ENCODE peak calls at places on chromosomes 2 and 18, in four cellular contexts. One of them, this sample, is unnamed.

GRCh38 chr2:162156149-162156548 is 4.1 kb upstream of the GCG start:
- DNase-seq in K562: no peak
- DNase-seq in GM12891: no peak
- DNase-seq in HL-60: no peak
- DNase-seq in this sample: no peak

GRCh38 chr2:191402966-191403565 is 157.9 kb downstream of the MYO1B start:
- DNase-seq in K562: no peak
- DNase-seq in GM12891: no peak
- DNase-seq in HL-60: no peak
- DNase-seq in this sample: no peak

GRCh38 chr2:217650716-217651360 is 352.0 kb downstream of the TNS1 start:
- DNase-seq in K562: peak; percentile 29
- DNase-seq in GM12891: peak; percentile 48
- DNase-seq in HL-60: peak; percentile 7
- DNase-seq in this sample: no peak

GRCh38 chr18:39215920-39216319 is 1650.3 kb upstream of the CELF4 start:
- DNase-seq in K562: no peak
- DNase-seq in GM12891: no peak
- DNase-seq in HL-60: no peak
- DNase-seq in this sample: no peak

GRCh38 chr2:4909486-4909885 is 782.7 kb upstream of the SOX11 start:
- DNase-seq in K562: no peak
- DNase-seq in GM12891: no peak
- DNase-seq in HL-60: no peak
- DNase-seq in this sample: no peak

GRCh38 chr2:108602422-108602821 is 68.2 kb downstream of the LIMS1 start:
- DNase-seq in K562: no peak
- DNase-seq in GM12891: no peak
- DNase-seq in HL-60: no peak
- DNase-seq in this sample: no peak

GRCh38 chr2:144350151-144350802 is 169.6 kb downstream of the ZEB2 start:
- DNase-seq in K562: peak; percentile 29
- DNase-seq in GM12891: no peak
- DNase-seq in HL-60: no peak
- DNase-seq in this sample: no peak

GRCh38 chr18:30094556-30094955 is 948.0 kb downstream of the DSC3 start:
- DNase-seq in K562: no peak
- DNase-seq in GM12891: no peak
- DNase-seq in HL-60: no peak
- DNase-seq in this sample: no peak

GRCh38 chr18:9287037-9287436 is 47.5 kb upstream of the TWSG1 start:
- DNase-seq in K562: no peak
- DNase-seq in GM12891: no peak
- DNase-seq in HL-60: no peak
- DNase-seq in this sample: no peak

GRCh38 chr18:69559604-69560003 is 158.9 kb downstream of the DOK6 start:
- DNase-seq in K562: no peak
- DNase-seq in GM12891: no peak
- DNase-seq in HL-60: no peak
- DNase-seq in this sample: no peak

GRCh38 chr2:101517753-101518152 is 42.8 kb upstream of the RFX8 start:
- DNase-seq in K562: no peak
- DNase-seq in GM12891: no peak
- DNase-seq in HL-60: peak; percentile 47
- DNase-seq in this sample: no peak

GRCh38 chr2:31138037-31138962 is at the start of gene GALNT14:
- DNase-seq in K562: no peak
- DNase-seq in GM12891: peak; percentile 46
- DNase-seq in HL-60: peak; percentile 47
- DNase-seq in this sample: no peak

GRCh38 chr2:65477590-65477989 is 45.2 kb upstream of the SPRED2 start:
- DNase-seq in K562: no peak
- DNase-seq in GM12891: no peak
- DNase-seq in HL-60: no peak
- DNase-seq in this sample: no peak

GRCh38 chr2:190726255-190726654 is 77.4 kb downstream of the NAB1 start:
- DNase-seq in K562: no peak
- DNase-seq in GM12891: no peak
- DNase-seq in HL-60: no peak
- DNase-seq in this sample: no peak

GRCh38 chr2:63846487-63846886 is 4.8 kb downstream of the UGP2 start:
- DNase-seq in K562: no peak
- DNase-seq in GM12891: no peak
- DNase-seq in HL-60: no peak
- DNase-seq in this sample: no peak

GRCh38 chr2:65026640-65027464 is 29.4 kb upstream of the CEP68 start:
- DNase-seq in K562: no peak
- DNase-seq in GM12891: no peak
- DNase-seq in HL-60: no peak
- DNase-seq in this sample: no peak

GRCh38 chr2:219737270-219737691 is 109.9 kb downstream of the SLC4A3 start:
- DNase-seq in K562: no peak
- DNase-seq in GM12891: no peak
- DNase-seq in HL-60: no peak
- DNase-seq in this sample: no peak

GRCh38 chr18:60686142-60686541 is 313.6 kb upstream of the MC4R start:
- DNase-seq in K562: no peak
- DNase-seq in GM12891: no peak
- DNase-seq in HL-60: no peak
- DNase-seq in this sample: no peak

GRCh38 chr2:147297820-147298219 is 547.0 kb upstream of the ACVR2A start:
- DNase-seq in K562: no peak
- DNase-seq in GM12891: peak; percentile 8
- DNase-seq in HL-60: no peak
- DNase-seq in this sample: peak; percentile 83

GRCh38 chr2:235050992-235051351 is 99.2 kb downstream of the SH3BP4 start:
- DNase-seq in K562: peak; percentile 21
- DNase-seq in GM12891: no peak
- DNase-seq in HL-60: no peak
- DNase-seq in this sample: no peak

GRCh38 chr2:118431188-118431562 is 342.9 kb downstream of the INSIG2 start:
- DNase-seq in K562: no peak
- DNase-seq in GM12891: no peak
- DNase-seq in HL-60: no peak
- DNase-seq in this sample: no peak

GRCh38 chr18:24395049-24395780 is 2.4 kb downstream of the OSBPL1A start:
- DNase-seq in K562: no peak
- DNase-seq in GM12891: no peak
- DNase-seq in HL-60: no peak
- DNase-seq in this sample: no peak

GRCh38 chr2:3071645-3072044 is 306.0 kb downstream of the EIPR1 start:
- DNase-seq in K562: no peak
- DNase-seq in GM12891: no peak
- DNase-seq in HL-60: no peak
- DNase-seq in this sample: no peak

GRCh38 chr2:64105676-64106461 is 38.4 kb downstream of the PELI1 start:
- DNase-seq in K562: no peak
- DNase-seq in GM12891: no peak
- DNase-seq in HL-60: peak; percentile 17
- DNase-seq in this sample: no peak

GRCh38 chr18:2070636-2071035 is 500.7 kb downstream of the METTL4 start:
- DNase-seq in K562: no peak
- DNase-seq in GM12891: no peak
- DNase-seq in HL-60: no peak
- DNase-seq in this sample: no peak

GRCh38 chr2:213234641-213235040 is 49.6 kb upstream of the SPAG16 start:
- DNase-seq in K562: no peak
- DNase-seq in GM12891: no peak
- DNase-seq in HL-60: no peak
- DNase-seq in this sample: no peak

GRCh38 chr2:41033127-41033526 is 581.2 kb upstream of the SLC8A1 start:
- DNase-seq in K562: no peak
- DNase-seq in GM12891: no peak
- DNase-seq in HL-60: no peak
- DNase-seq in this sample: no peak

GRCh38 chr2:239805414-239805813 is 219.7 kb downstream of the NDUFA10 start:
- DNase-seq in K562: no peak
- DNase-seq in GM12891: no peak
- DNase-seq in HL-60: no peak
- DNase-seq in this sample: no peak

GRCh38 chr18:77714716-77715115 is 465.1 kb downstream of the GALR1 start:
- DNase-seq in K562: no peak
- DNase-seq in GM12891: no peak
- DNase-seq in HL-60: no peak
- DNase-seq in this sample: no peak

GRCh38 chr2:229300371-229300770 is 29.3 kb upstream of the PID1 start:
- DNase-seq in K562: no peak
- DNase-seq in GM12891: no peak
- DNase-seq in HL-60: no peak
- DNase-seq in this sample: no peak

GRCh38 chr2:75465317-75465998 is 95.3 kb downstream of the EVA1A start:
- DNase-seq in K562: no peak
- DNase-seq in GM12891: no peak
- DNase-seq in HL-60: no peak
- DNase-seq in this sample: no peak

DNA sequence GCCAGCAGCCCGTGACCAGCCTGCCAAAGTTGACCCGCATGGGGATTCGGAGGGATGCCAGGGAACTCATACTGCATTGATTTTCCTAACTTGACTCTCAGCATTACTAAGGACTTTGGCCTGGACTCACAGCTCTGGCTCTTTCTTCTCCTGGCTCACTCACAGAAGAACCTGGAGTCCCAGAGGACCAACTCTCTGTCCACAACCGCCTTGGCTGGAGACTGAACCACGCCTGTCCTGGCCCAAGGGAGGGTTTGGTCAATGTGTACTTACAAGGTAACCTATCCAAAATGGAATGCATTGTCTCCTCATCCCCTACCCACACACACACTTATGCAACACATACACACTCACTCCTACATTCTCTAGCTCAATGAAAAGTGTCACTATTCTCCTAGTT is 135.6 kb upstream of the KLHL29 start:
- DNase-seq in K562: no peak
- DNase-seq in GM12891: no peak
- DNase-seq in HL-60: no peak
- DNase-seq in this sample: no peak
- TF ChIP-seq SPI1 in K562: no peak
- TF ChIP-seq SPI1 in GM12891: no peak
- TF ChIP-seq SPI1 in HL-60: no peak
- TF ChIP-seq SPI1 in this sample: no peak

GRCh38 chr18:3722662-3723433 is 272.9 kb downstream of the TGIF1 start:
- DNase-seq in K562: no peak
- DNase-seq in GM12891: no peak
- DNase-seq in HL-60: no peak
- DNase-seq in this sample: no peak
- TF ChIP-seq SPI1 in K562: no peak
- TF ChIP-seq SPI1 in GM12891: no peak
- TF ChIP-seq SPI1 in HL-60: no peak
- TF ChIP-seq SPI1 in this sample: no peak

GRCh38 chr2:24883946-24884345 is 36.1 kb downstream of the ADCY3 start:
- DNase-seq in K562: no peak
- DNase-seq in GM12891: no peak
- DNase-seq in HL-60: no peak
- DNase-seq in this sample: no peak

GRCh38 chr2:24881158-24881557 is 38.9 kb downstream of the ADCY3 start:
- DNase-seq in K562: no peak
- DNase-seq in GM12891: no peak
- DNase-seq in HL-60: no peak
- DNase-seq in this sample: no peak

GRCh38 chr2:24885221-24886113 is 34.6 kb downstream of the ADCY3 start:
- DNase-seq in K562: no peak
- DNase-seq in GM12891: no peak
- DNase-seq in HL-60: no peak
- DNase-seq in this sample: no peak

GRCh38 chr2:24878341-24878740 is 41.7 kb downstream of the ADCY3 start:
- DNase-seq in K562: no peak
- DNase-seq in GM12891: no peak
- DNase-seq in HL-60: no peak
- DNase-seq in this sample: no peak

DNA sequence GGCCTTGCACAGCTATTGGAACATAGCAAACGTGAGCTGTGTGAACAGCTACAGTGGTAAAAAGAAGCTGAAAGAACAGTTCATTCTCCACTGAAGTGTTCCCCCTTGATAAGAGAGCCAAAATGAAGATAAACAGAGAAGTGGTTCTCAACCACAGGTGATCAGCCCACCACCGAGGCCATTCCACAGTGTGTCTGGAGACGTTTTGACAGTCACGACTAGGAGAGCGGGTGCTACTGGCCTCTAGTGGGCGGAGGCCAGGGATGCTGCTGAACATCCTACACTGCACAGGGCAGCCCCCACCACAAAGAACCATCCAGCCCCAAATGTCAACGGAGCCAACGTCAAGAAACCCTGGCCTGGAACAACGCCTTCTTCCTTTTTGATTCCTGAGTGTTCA is 38.4 kb downstream of the ADCY3 start:
- DNase-seq in K562: peak; percentile 44
- DNase-seq in GM12891: no peak
- DNase-seq in HL-60: no peak
- DNase-seq in this sample: no peak
- TF ChIP-seq SPI1 in K562: no peak
- TF ChIP-seq SPI1 in GM12891: no peak
- TF ChIP-seq SPI1 in HL-60: no peak
- TF ChIP-seq SPI1 in this sample: no peak

GRCh38 chr18:45863469-45863868 is 38.0 kb downstream of the SIGLEC15 start:
- DNase-seq in K562: no peak
- DNase-seq in GM12891: no peak
- DNase-seq in HL-60: no peak
- DNase-seq in this sample: no peak
- TF ChIP-seq SPI1 in K562: no peak
- TF ChIP-seq SPI1 in GM12891: no peak
- TF ChIP-seq SPI1 in HL-60: no peak
- TF ChIP-seq SPI1 in this sample: no peak

DNA sequence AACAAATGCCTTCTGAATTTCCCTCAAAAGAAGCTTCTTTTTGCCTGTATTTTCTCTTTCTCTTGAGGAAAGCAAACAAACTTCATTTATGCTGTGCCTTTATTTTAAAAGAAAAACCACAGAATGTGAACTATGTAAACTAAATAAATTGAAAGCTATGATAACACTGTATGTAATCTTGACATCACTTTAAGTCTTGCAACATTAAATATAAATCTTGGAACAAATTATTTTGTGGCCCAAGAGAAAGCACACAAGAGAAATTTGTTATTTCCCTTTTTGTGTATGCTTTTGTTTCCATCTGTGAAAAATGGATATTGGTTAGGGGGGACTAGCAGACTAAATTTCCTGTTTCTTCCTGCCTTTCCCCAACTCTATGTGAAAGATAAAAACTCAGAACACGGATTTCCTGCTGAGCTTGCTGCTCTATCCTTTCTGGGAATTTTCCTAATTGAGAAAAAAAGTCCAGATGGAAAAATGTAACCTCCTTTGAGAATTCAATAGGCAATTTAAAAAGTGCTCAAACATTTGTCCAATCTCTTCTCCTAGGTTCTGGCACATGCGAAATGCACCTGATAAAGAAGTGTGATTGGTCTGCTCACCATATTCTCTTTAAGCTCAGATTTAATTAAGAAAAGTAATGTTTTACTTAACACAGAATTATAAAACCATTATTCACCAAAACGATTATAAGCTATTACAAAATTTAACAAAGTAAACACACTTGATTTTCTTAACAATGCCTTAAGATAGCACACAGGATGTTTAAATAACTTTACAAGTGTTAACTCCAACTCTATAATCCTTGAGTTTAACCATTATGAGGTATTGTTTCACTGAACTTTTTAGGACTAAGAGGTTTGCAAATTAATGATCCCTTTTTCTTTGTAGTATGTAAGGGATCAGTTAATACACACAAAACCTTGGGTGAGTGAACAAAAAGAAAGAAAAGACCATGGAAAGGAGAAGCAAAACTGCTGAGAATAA is 21.1 kb upstream of the TFPI start:
- DNase-seq in K562: no peak
- DNase-seq in GM12891: no peak
- DNase-seq in HL-60: no peak
- DNase-seq in this sample: no peak
- TF ChIP-seq SPI1 in K562: no peak
- TF ChIP-seq SPI1 in GM12891: no peak
- TF ChIP-seq SPI1 in HL-60: no peak
- TF ChIP-seq SPI1 in this sample: no peak

This sample was measured in GM12878.